ENCODE peak calls at places on chromosomes 7 and 10, in six cellular contexts. M, Z, Y, O, W and E are unnamed samples.

GRCh38 chr7:35734001-35734483 is 39.1 kb upstream of the HERPUD2 start:
- DNase-seq in M (no peak), W (no peak), Z (peak; percentile 70), O (no peak), Y (peak; percentile 62), E (no peak)

GRCh38 chr7:122546496-122546895 is 152.4 kb downstream of the RNF133 start:
- DNase-seq in Z (no peak), W (no peak), O (no peak), M (no peak), Y (peak; percentile 9), E (no peak)

GRCh38 chr7:28580626-28581025 is 168.3 kb downstream of the CREB5 start:
- DNase-seq in M (no peak), W (no peak), Y (no peak), O (no peak), Z (no peak), E (no peak)

GRCh38 chr7:27647052-27647451 is 15.6 kb downstream of the HIBADH start:
- DNase-seq in W (no peak), Z (no peak), O (no peak), M (no peak), Y (no peak), E (no peak)

GRCh38 chr10:104391150-104391968 is 37.7 kb downstream of the CFAP58 start:
- DNase-seq in Y (no peak), O (no peak), M (no peak), W (no peak), Z (no peak), E (no peak)

GRCh38 chr10:133307776-133308430 is 769 bp downstream of the TUBGCP2 start:
- DNase-seq in M (peak; percentile 85), Z (no peak), O (peak; percentile 32), Y (peak; percentile 68), W (peak; percentile 71), E (peak; percentile 42)

GRCh38 chr7:1950623-1951523 is 280.8 kb downstream of the ELFN1 start:
- DNase-seq in W (peak; percentile 86), M (no peak), O (peak; percentile 79), Y (no peak), Z (no peak), E (peak; percentile 68)

GRCh38 chr10:127017406-127018297 is 112.4 kb downstream of the DOCK1 start:
- DNase-seq in O (no peak), Y (no peak), M (no peak), Z (no peak), W (no peak), E (no peak)

GRCh38 chr10:12050528-12050927 is 7.9 kb upstream of the UPF2 start:
- DNase-seq in O (peak; percentile 29), M (no peak), Y (no peak), W (no peak), Z (no peak), E (no peak)

GRCh38 chr7:95686109-95686508 is 86.2 kb upstream of the DYNC1I1 start:
- DNase-seq in O (peak; percentile 38), M (peak; percentile 51), Y (peak; percentile 89), Z (peak; percentile 84), W (peak; percentile 67), E (peak; percentile 88)

GRCh38 chr10:17241611-17242333 is 13.7 kb downstream of the VIM start:
- DNase-seq in Y (no peak), W (no peak), M (no peak), O (no peak), Z (no peak), E (no peak)

GRCh38 chr7:1267016-1267900 is 34.6 kb downstream of the UNCX start:
- DNase-seq in Y (no peak), O (no peak), Z (no peak), W (no peak), M (no peak), E (no peak)

GRCh38 chr7:139679731-139680594 is 97.8 kb downstream of the HIPK2 start:
- DNase-seq in Y (no peak), W (no peak), M (no peak), O (no peak), Z (no peak), E (no peak)

GRCh38 chr7:46571996-46572395 is 650.9 kb upstream of the IGFBP3 start:
- DNase-seq in O (peak; percentile 6), Y (no peak), M (no peak), W (no peak), Z (no peak), E (no peak)

GRCh38 chr10:34745244-34745643 is 69.9 kb downstream of the PARD3 start:
- DNase-seq in Z (no peak), M (no peak), W (no peak), Y (no peak), O (no peak), E (no peak)

GRCh38 chr10:46294641-46295230 is 7.9 kb downstream of the ANTXRL start:
- DNase-seq in M (no peak), O (no peak), W (no peak), Y (no peak), Z (no peak), E (no peak)

GRCh38 chr10:101839421-101840063 is 4.1 kb downstream of the KCNIP2 start:
- DNase-seq in Z (peak; percentile 29), Y (no peak), O (no peak), W (peak; percentile 31), M (no peak), E (no peak)